ENCODE peak calls at places on chromosomes 12 and 14, in four cellular contexts. One of them, this sample, is unnamed. For H3K4me1 and H3K9me3, the result is how much of the 10 kb centered on the place peaks cover.

GRCh38 chr14:33899723-33900341 is 51.0 kb downstream of the EGLN3 start:
- DNase-seq in astrocyte: no peak
- DNase-seq in endodermal cell: no peak
- DNase-seq in body of pancreas: no peak
- DNase-seq in this sample: no peak

GRCh38 chr12:2084553-2085296 is 31.9 kb downstream of the CACNA1C start:
- DNase-seq in astrocyte: peak
- DNase-seq in endodermal cell: no peak
- DNase-seq in body of pancreas: no peak
- DNase-seq in this sample: no peak

GRCh38 chr12:15979096-15980091 is 68.3 kb downstream of the DERA start:
- DNase-seq in astrocyte: peak
- DNase-seq in endodermal cell: peak
- DNase-seq in body of pancreas: peak
- DNase-seq in this sample: peak

GRCh38 chr12:28108599-28108998 is 81.7 kb upstream of the CCDC91 start:
- DNase-seq in astrocyte: peak
- DNase-seq in endodermal cell: no peak
- DNase-seq in body of pancreas: no peak
- DNase-seq in this sample: no peak

GRCh38 chr12:59736359-59736758 is 140.5 kb downstream of the SLC16A7 start:
- DNase-seq in astrocyte: no peak
- DNase-seq in endodermal cell: no peak
- DNase-seq in body of pancreas: peak
- DNase-seq in this sample: no peak

GRCh38 chr14:75533791-75534190 is 11.5 kb downstream of the BATF start:
- DNase-seq in astrocyte: no peak
- DNase-seq in endodermal cell: no peak
- DNase-seq in body of pancreas: no peak
- DNase-seq in this sample: peak

GRCh38 chr14:60514378-60515243 is 5.7 kb downstream of the SIX6 start:
- DNase-seq in astrocyte: peak
- DNase-seq in endodermal cell: peak
- DNase-seq in body of pancreas: peak
- DNase-seq in this sample: no peak

GRCh38 chr12:67241482-67241881 is 27.7 kb upstream of the CAND1 start:
- DNase-seq in astrocyte: peak
- DNase-seq in endodermal cell: no peak
- DNase-seq in body of pancreas: no peak
- DNase-seq in this sample: no peak

GRCh38 chr14:104912053-104912452 is 12.6 kb upstream of the PLD4 start:
- DNase-seq in astrocyte: no peak
- DNase-seq in endodermal cell: no peak
- DNase-seq in body of pancreas: no peak
- DNase-seq in this sample: no peak

GRCh38 chr12:83122623-83122934 is 435.9 kb downstream of the TMTC2 start:
- DNase-seq in astrocyte: no peak
- DNase-seq in endodermal cell: no peak
- DNase-seq in body of pancreas: no peak
- DNase-seq in this sample: no peak

GRCh38 chr14:50038398-50039119 is 77.8 kb downstream of the VCPKMT start:
- DNase-seq in astrocyte: peak
- DNase-seq in endodermal cell: peak
- DNase-seq in body of pancreas: no peak
- DNase-seq in this sample: no peak

GRCh38 chr12:22008196-22008595 is 37.8 kb upstream of the CMAS start:
- DNase-seq in astrocyte: no peak
- DNase-seq in endodermal cell: no peak
- DNase-seq in body of pancreas: no peak
- DNase-seq in this sample: no peak

GRCh38 chr14:94690896-94691657 is 78.8 kb downstream of the GSC start:
- DNase-seq in astrocyte: no peak
- DNase-seq in endodermal cell: peak
- DNase-seq in body of pancreas: no peak
- DNase-seq in this sample: no peak

GRCh38 chr12:79691299-79692248 is 810 bp upstream of the PAWR start:
- DNase-seq in astrocyte: peak
- DNase-seq in endodermal cell: peak
- DNase-seq in body of pancreas: no peak
- DNase-seq in this sample: no peak

GRCh38 chr12:37720846-37721245 is 595.7 kb upstream of the ALG10B start:
- DNase-seq in astrocyte: no peak
- DNase-seq in endodermal cell: no peak
- DNase-seq in body of pancreas: no peak
- DNase-seq in this sample: no peak

GRCh38 chr12:8675471-8676083 is 13.0 kb upstream of the MFAP5 start:
- DNase-seq in astrocyte: no peak
- DNase-seq in endodermal cell: no peak
- DNase-seq in body of pancreas: no peak
- DNase-seq in this sample: no peak

GRCh38 chr12:46815792-46816191 is 10.0 kb downstream of the SLC38A4 start:
- DNase-seq in astrocyte: no peak
- DNase-seq in endodermal cell: no peak
- DNase-seq in body of pancreas: no peak
- DNase-seq in this sample: no peak

GRCh38 chr12:126651133-126651532 is 1585.9 kb downstream of the AACS start:
- DNase-seq in astrocyte: no peak
- DNase-seq in endodermal cell: no peak
- DNase-seq in body of pancreas: no peak
- DNase-seq in this sample: no peak

GRCh38 chr14:59511916-59512530 is 27.7 kb downstream of the JKAMP start:
- DNase-seq in astrocyte: no peak
- DNase-seq in endodermal cell: peak
- DNase-seq in body of pancreas: peak
- DNase-seq in this sample: no peak

GRCh38 chr14:23645812-23646647 is 9.9 kb downstream of the DHRS2 start:
- DNase-seq in astrocyte: no peak
- DNase-seq in endodermal cell: no peak
- DNase-seq in body of pancreas: no peak
- DNase-seq in this sample: no peak

GRCh38 chr14:36580856-36581831 is 1.3 kb downstream of the NKX2-8 start:
- DNase-seq in astrocyte: peak
- DNase-seq in endodermal cell: peak
- DNase-seq in body of pancreas: peak
- DNase-seq in this sample: no peak

GRCh38 chr12:47808574-47809380 is 10.9 kb downstream of the HDAC7 start:
- DNase-seq in astrocyte: no peak
- DNase-seq in endodermal cell: peak
- DNase-seq in body of pancreas: no peak
- DNase-seq in this sample: peak

GRCh38 chr12:115466076-115466475 is 782.1 kb upstream of the TBX3 start:
- DNase-seq in astrocyte: no peak
- DNase-seq in endodermal cell: no peak
- DNase-seq in body of pancreas: no peak
- DNase-seq in this sample: no peak

GRCh38 chr12:19402743-19403400 is 36.4 kb upstream of the AEBP2 start:
- DNase-seq in astrocyte: peak
- DNase-seq in endodermal cell: peak
- DNase-seq in body of pancreas: peak
- DNase-seq in this sample: no peak

GRCh38 chr14:34243401-34243800 is 218.6 kb downstream of the SPTSSA start:
- DNase-seq in astrocyte: no peak
- DNase-seq in endodermal cell: no peak
- DNase-seq in body of pancreas: no peak
- DNase-seq in this sample: no peak

GRCh38 chr12:81517296-81517695 is 241.9 kb downstream of the PPFIA2 start:
- DNase-seq in astrocyte: no peak
- DNase-seq in endodermal cell: no peak
- DNase-seq in body of pancreas: no peak
- DNase-seq in this sample: no peak

GRCh38 chr14:36974985-36975384 is 197.4 kb downstream of the SLC25A21 start:
- DNase-seq in astrocyte: no peak
- DNase-seq in endodermal cell: no peak
- DNase-seq in body of pancreas: no peak
- DNase-seq in this sample: no peak

GRCh38 chr14:70882771-70883492 is 24.3 kb upstream of the PCNX1 start:
- DNase-seq in astrocyte: peak
- DNase-seq in endodermal cell: no peak
- DNase-seq in body of pancreas: no peak
- DNase-seq in this sample: no peak

GRCh38 chr14:48536318-48536717 is 860.9 kb upstream of the MDGA2 start:
- DNase-seq in astrocyte: no peak
- DNase-seq in endodermal cell: peak
- DNase-seq in body of pancreas: no peak
- DNase-seq in this sample: no peak

GRCh38 chr12:124388679-124389536 is 94.0 kb downstream of the RFLNA start:
- DNase-seq in astrocyte: peak
- DNase-seq in endodermal cell: peak
- DNase-seq in body of pancreas: peak
- DNase-seq in this sample: peak

GRCh38 chr12:104546575-104546974 is 89.8 kb downstream of the CHST11 start:
- DNase-seq in astrocyte: no peak
- DNase-seq in endodermal cell: no peak
- DNase-seq in body of pancreas: no peak
- DNase-seq in this sample: no peak
- H3K4me1 ChIP-seq in astrocyte: under half
- H3K4me1 ChIP-seq in endodermal cell: under half
- H3K4me1 ChIP-seq in body of pancreas: under half
- H3K4me1 ChIP-seq in this sample: under half

GRCh38 chr12:94186461-94187237 is 38.3 kb downstream of the PLXNC1 start:
- DNase-seq in astrocyte: peak
- DNase-seq in endodermal cell: peak
- DNase-seq in body of pancreas: peak
- DNase-seq in this sample: no peak
- H3K4me3 ChIP-seq in astrocyte: peak
- H3K4me3 ChIP-seq in endodermal cell: no peak
- H3K4me3 ChIP-seq in body of pancreas: no peak
- H3K4me3 ChIP-seq in this sample: no peak

GRCh38 chr12:131010376-131011131 is 56.8 kb downstream of the ADGRD1 start:
- DNase-seq in astrocyte: no peak
- DNase-seq in endodermal cell: no peak
- DNase-seq in body of pancreas: no peak
- DNase-seq in this sample: no peak
- H3K9me3 ChIP-seq in astrocyte: under half
- H3K9me3 ChIP-seq in endodermal cell: under half
- H3K9me3 ChIP-seq in body of pancreas: under half
- H3K9me3 ChIP-seq in this sample: under half

GRCh38 chr12:70641691-70642090 is 4.5 kb upstream of the PTPRB start:
- DNase-seq in astrocyte: no peak
- DNase-seq in endodermal cell: no peak
- DNase-seq in body of pancreas: no peak
- DNase-seq in this sample: no peak

GRCh38 chr12:70639535-70639934 is 2.3 kb upstream of the PTPRB start:
- DNase-seq in astrocyte: no peak
- DNase-seq in endodermal cell: no peak
- DNase-seq in body of pancreas: no peak
- DNase-seq in this sample: no peak

GRCh38 chr12:70643927-70644326 is 6.7 kb upstream of the PTPRB start:
- DNase-seq in astrocyte: no peak
- DNase-seq in endodermal cell: no peak
- DNase-seq in body of pancreas: no peak
- DNase-seq in this sample: no peak

GRCh38 chr12:70638639-70639349 is 1.6 kb upstream of the PTPRB start:
- DNase-seq in astrocyte: no peak
- DNase-seq in endodermal cell: no peak
- DNase-seq in body of pancreas: no peak
- DNase-seq in this sample: no peak

GRCh38 chr12:70640901-70641300 is 3.7 kb upstream of the PTPRB start:
- DNase-seq in astrocyte: no peak
- DNase-seq in endodermal cell: no peak
- DNase-seq in body of pancreas: no peak
- DNase-seq in this sample: no peak
- H3K4me1 ChIP-seq in astrocyte: under half
- H3K4me1 ChIP-seq in endodermal cell: under half
- H3K4me1 ChIP-seq in body of pancreas: under half
- H3K4me1 ChIP-seq in this sample: under half

GRCh38 chr14:103260629-103261124 is 73.4 kb upstream of the EIF5 start:
- DNase-seq in astrocyte: peak
- DNase-seq in endodermal cell: no peak
- DNase-seq in body of pancreas: peak
- DNase-seq in this sample: no peak
- H3K4me3 ChIP-seq in astrocyte: peak
- H3K4me3 ChIP-seq in endodermal cell: no peak
- H3K4me3 ChIP-seq in body of pancreas: peak
- H3K4me3 ChIP-seq in this sample: peak

GRCh38 chr14:76922092-76922491 is 95.9 kb downstream of the LRRC74A start:
- DNase-seq in astrocyte: no peak
- DNase-seq in endodermal cell: no peak
- DNase-seq in body of pancreas: no peak
- DNase-seq in this sample: no peak

GRCh38 chr14:76919811-76920571 is 93.8 kb downstream of the LRRC74A start:
- DNase-seq in astrocyte: peak
- DNase-seq in endodermal cell: peak
- DNase-seq in body of pancreas: peak
- DNase-seq in this sample: no peak

GRCh38 chr14:76919431-76919810 is 93.2 kb downstream of the LRRC74A start:
- DNase-seq in astrocyte: peak
- DNase-seq in endodermal cell: peak
- DNase-seq in body of pancreas: peak
- DNase-seq in this sample: no peak

GRCh38 chr14:76918751-76919421 is 92.7 kb downstream of the LRRC74A start:
- DNase-seq in astrocyte: peak
- DNase-seq in endodermal cell: peak
- DNase-seq in body of pancreas: peak
- DNase-seq in this sample: peak

GRCh38 chr14:76920572-76921175 is 94.5 kb downstream of the LRRC74A start:
- DNase-seq in astrocyte: peak
- DNase-seq in endodermal cell: no peak
- DNase-seq in body of pancreas: no peak
- DNase-seq in this sample: no peak
- H3K9me3 ChIP-seq in astrocyte: under half
- H3K9me3 ChIP-seq in endodermal cell: under half
- H3K9me3 ChIP-seq in body of pancreas: under half
- H3K9me3 ChIP-seq in this sample: under half

GRCh38 chr14:35369701-35370191 is 34.8 kb downstream of the NFKBIA start:
- DNase-seq in astrocyte: peak
- DNase-seq in endodermal cell: no peak
- DNase-seq in body of pancreas: no peak
- DNase-seq in this sample: no peak
- H3K4me1 ChIP-seq in astrocyte: under half
- H3K4me1 ChIP-seq in endodermal cell: under half
- H3K4me1 ChIP-seq in body of pancreas: under half
- H3K4me1 ChIP-seq in this sample: under half

GRCh38 chr12:13171921-13172859 is 24.3 kb upstream of the EMP1 start:
- DNase-seq in astrocyte: peak
- DNase-seq in endodermal cell: peak
- DNase-seq in body of pancreas: no peak
- DNase-seq in this sample: no peak
- H3K4me3 ChIP-seq in astrocyte: peak
- H3K4me3 ChIP-seq in endodermal cell: no peak
- H3K4me3 ChIP-seq in body of pancreas: no peak
- H3K4me3 ChIP-seq in this sample: no peak

GRCh38 chr12:132354982-132355680 is 25.7 kb upstream of the GALNT9 start:
- DNase-seq in astrocyte: no peak
- DNase-seq in endodermal cell: no peak
- DNase-seq in body of pancreas: no peak
- DNase-seq in this sample: no peak
- H3K9me3 ChIP-seq in astrocyte: under half
- H3K9me3 ChIP-seq in endodermal cell: under half
- H3K9me3 ChIP-seq in body of pancreas: under half
- H3K9me3 ChIP-seq in this sample: under half

This sample was measured in Peyer's patch.